ENCODE peak calls at places on chromosomes 5 and 9, in six cellular contexts. W is psoas muscle, A is HepG2, R is PC-3, I is heart left ventricle, N is neural progenitor cell. O is an unnamed sample.

GRCh38 chr5:157865844-157866243 is 6.9 kb upstream of the CLINT1 start:
- DNase-seq in W (no peak), I (no peak), A (peak; percentile 27), N (no peak), R (peak; percentile 90), O (no peak)

GRCh38 chr9:90641090-90641489 is 1.5 kb downstream of the DIRAS2 start:
- DNase-seq in N (no peak), A (no peak), I (no peak), W (no peak), R (no peak), O (no peak)

GRCh38 chr5:16809816-16810502 is 126.1 kb downstream of the MYO10 start:
- DNase-seq in I (peak; percentile 37), A (peak; percentile 7), W (no peak), R (no peak), N (peak; percentile 43), O (peak; percentile 27)

GRCh38 chr9:137456061-137456863 is 2.9 kb downstream of the NSMF start:
- DNase-seq in N (no peak), W (peak; percentile 11), A (no peak), I (no peak), R (no peak), O (no peak)

GRCh38 chr5:161403996-161404395 is 142.5 kb downstream of the GABRB2 start:
- DNase-seq in W (no peak), I (no peak), N (no peak), R (no peak), A (no peak), O (no peak)

GRCh38 chr5:40165789-40166728 is 513.7 kb upstream of the PTGER4 start:
- DNase-seq in R (peak; percentile 55), I (no peak), N (peak; percentile 3), W (no peak), A (no peak), O (peak; percentile 17)

GRCh38 chr9:79195904-79196303 is 375.9 kb upstream of the TLE4 start:
- DNase-seq in R (no peak), W (no peak), N (no peak), I (no peak), A (no peak), O (no peak)

GRCh38 chr5:56123531-56124243 is 109.4 kb downstream of the ANKRD55 start:
- DNase-seq in A (peak; percentile 99), I (peak; percentile 70), W (peak; percentile 46), R (peak; percentile 87), N (peak; percentile 69), O (peak; percentile 9)

GRCh38 chr9:105637787-105638395 is 24.4 kb upstream of the TAL2 start:
- DNase-seq in A (no peak), I (no peak), N (no peak), W (no peak), R (no peak), O (peak; percentile 3)

GRCh38 chr9:80707120-80707519 is 982.2 kb downstream of the TLE1 start:
- DNase-seq in N (no peak), A (no peak), W (no peak), I (no peak), R (peak; percentile 63), O (no peak)

GRCh38 chr9:34579097-34579818 is 10.3 kb downstream of the CNTFR start:
- DNase-seq in I (peak; percentile 53), R (no peak), A (no peak), N (peak; percentile 87), W (no peak), O (no peak)

GRCh38 chr5:4700886-4701285 is 439.2 kb upstream of the ADAMTS16 start:
- DNase-seq in I (no peak), R (no peak), A (no peak), N (no peak), W (no peak), O (no peak)

GRCh38 chr5:80360914-80361444 is 41.2 kb downstream of the SPZ1 start:
- DNase-seq in W (no peak), N (no peak), I (no peak), R (no peak), A (no peak), O (no peak)

GRCh38 chr5:39015743-39016586 is 58.2 kb downstream of the RICTOR start:
- DNase-seq in I (no peak), W (no peak), R (peak; percentile 85), N (no peak), A (peak; percentile 14), O (peak; percentile 46)

GRCh38 chr9:68597362-68597997 is 56.8 kb upstream of the TMEM252 start:
- DNase-seq in N (no peak), R (no peak), I (no peak), W (no peak), A (no peak), O (no peak)

GRCh38 chr5:72845889-72846288 is 29.4 kb downstream of the TNPO1 start:
- DNase-seq in N (no peak), I (no peak), R (no peak), W (no peak), A (no peak), O (no peak)

GRCh38 chr9:7561527-7561926 is 238.1 kb downstream of the DMAC1 start:
- DNase-seq in N (no peak), I (no peak), A (no peak), W (no peak), R (no peak), O (no peak)

DNA sequence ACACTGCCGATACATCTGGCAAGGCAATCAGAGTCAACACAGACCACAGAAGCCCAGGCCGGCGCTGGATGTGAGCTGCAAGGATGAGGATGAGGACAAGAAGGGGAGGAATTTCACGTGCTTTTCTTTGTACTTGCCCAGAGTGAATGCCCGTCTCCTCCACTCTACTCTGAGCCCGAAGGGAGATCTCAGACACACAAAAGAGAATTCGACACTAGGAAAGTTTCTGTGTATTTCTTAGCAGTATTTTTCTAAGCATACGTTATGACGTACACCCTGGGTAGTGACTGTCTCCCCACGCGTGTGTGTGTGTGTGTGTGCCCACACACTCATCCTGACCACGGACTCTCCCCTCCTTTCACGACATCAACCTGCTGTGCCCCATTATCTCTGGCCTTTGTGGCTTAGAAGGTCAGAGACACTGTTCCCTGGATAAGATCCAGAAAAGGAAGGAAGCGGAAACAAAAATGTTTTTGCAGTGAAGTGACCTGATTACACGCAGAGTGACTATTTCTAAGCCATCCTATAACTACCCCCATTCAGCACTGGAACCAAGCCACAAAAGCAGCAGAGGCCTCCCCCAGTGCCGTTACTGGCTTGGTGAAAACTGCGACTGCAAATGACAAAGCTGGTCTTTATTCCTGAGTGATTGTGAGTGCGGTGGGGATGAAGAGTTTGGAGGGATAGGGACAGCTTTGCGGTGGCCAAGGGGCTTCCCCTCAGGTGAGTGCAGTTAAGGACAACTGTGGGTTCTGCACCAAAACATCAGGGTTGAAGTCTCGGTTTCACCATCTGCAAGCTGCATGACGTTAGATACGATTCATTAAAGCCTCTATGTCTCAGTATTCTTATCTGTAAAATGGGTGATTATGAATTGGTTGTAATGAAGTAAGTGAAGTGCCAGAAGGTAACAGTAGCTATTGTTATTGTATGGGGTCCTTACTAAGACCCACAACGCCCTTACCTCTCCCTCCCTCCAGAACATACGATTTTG is 227.1 kb upstream of the DAPK1 start:
- DNase-seq in I (peak; percentile 63), N (peak; percentile 63), W (peak; percentile 35), A (no peak), R (no peak), O (peak; percentile 42)
- H3K4me1 ChIP-seq in I (peaks cover 26% of the 10 kb centered on the region), N (peaks cover 16% of the 10 kb centered on the region), W (no peaks in the 10 kb centered on the region), A (no peaks in the 10 kb centered on the region), R (no peaks in the 10 kb centered on the region), O (no peaks in the 10 kb centered on the region)

GRCh38 chr5:126610616-126611015 is 9.9 kb downstream of the PHAX start:
- DNase-seq in W (no peak), A (no peak), N (no peak), I (no peak), R (no peak), O (no peak)

GRCh38 chr5:126610163-126610562 is 9.4 kb downstream of the PHAX start:
- DNase-seq in R (no peak), W (no peak), N (no peak), A (no peak), I (no peak), O (no peak)

GRCh38 chr5:126619781-126620180 is 19.0 kb downstream of the PHAX start:
- DNase-seq in I (no peak), A (no peak), N (no peak), R (no peak), W (no peak), O (no peak)

GRCh38 chr5:126615286-126615685 is 14.5 kb downstream of the PHAX start:
- DNase-seq in R (no peak), N (no peak), A (no peak), I (no peak), W (no peak), O (no peak)

DNA sequence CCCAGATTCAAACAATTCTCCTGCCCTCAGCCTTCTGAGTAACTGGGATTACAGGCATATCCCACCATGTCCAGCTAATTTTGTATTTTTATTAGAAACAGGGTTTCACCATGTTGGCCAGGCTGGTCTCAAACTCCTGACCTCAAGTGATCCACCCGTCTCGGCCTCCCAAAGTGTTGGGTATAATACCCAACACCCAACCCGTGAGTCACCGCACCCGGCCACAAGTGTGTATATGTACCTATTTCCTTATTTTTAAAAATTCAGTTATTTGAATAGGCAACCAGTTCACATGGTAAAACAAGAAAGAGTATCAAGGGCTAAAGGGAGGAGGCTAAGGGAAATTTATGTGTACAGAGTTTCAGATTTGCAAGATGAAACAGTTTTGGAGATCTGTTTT is 13.4 kb downstream of the PHAX start:
- DNase-seq in N (no peak), R (no peak), I (no peak), W (no peak), A (no peak), O (no peak)
- H3K36me3 ChIP-seq in N (no peaks in the 10 kb centered on the region), R (peaks cover 8% of the 10 kb centered on the region), I (no peaks in the 10 kb centered on the region), W (no peaks in the 10 kb centered on the region), A (peaks cover 60% of the 10 kb centered on the region), O (peaks cover 8% of the 10 kb centered on the region)

DNA sequence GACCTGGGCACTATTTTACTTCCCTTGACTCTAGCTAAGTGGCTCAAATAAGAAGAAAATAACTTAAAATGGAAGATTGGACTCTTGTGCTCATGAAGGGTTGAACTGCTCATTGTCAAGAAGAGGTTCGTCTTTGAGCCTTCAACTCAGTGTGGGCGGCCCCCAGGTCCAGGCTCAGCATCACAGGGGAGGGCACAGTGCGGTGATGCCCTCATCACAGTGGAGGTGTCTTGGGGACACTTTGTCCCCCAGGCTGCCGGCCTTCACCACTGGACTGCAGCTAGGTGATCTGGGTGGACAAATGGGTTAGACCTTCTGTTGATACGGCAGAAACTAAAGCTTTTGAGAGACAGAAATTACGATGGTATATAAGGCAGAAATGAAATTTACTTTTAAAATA is 155.6 kb downstream of the TENT4A start:
- DNase-seq in R (no peak), A (no peak), W (no peak), N (no peak), I (no peak), O (no peak)
- H3K27ac ChIP-seq in R (no peak overlapping the region), A (no peak overlapping the region), W (peak overlapping the region; percentile 74), N (no peak overlapping the region), I (no peak overlapping the region), O (no peak overlapping the region)

DNA sequence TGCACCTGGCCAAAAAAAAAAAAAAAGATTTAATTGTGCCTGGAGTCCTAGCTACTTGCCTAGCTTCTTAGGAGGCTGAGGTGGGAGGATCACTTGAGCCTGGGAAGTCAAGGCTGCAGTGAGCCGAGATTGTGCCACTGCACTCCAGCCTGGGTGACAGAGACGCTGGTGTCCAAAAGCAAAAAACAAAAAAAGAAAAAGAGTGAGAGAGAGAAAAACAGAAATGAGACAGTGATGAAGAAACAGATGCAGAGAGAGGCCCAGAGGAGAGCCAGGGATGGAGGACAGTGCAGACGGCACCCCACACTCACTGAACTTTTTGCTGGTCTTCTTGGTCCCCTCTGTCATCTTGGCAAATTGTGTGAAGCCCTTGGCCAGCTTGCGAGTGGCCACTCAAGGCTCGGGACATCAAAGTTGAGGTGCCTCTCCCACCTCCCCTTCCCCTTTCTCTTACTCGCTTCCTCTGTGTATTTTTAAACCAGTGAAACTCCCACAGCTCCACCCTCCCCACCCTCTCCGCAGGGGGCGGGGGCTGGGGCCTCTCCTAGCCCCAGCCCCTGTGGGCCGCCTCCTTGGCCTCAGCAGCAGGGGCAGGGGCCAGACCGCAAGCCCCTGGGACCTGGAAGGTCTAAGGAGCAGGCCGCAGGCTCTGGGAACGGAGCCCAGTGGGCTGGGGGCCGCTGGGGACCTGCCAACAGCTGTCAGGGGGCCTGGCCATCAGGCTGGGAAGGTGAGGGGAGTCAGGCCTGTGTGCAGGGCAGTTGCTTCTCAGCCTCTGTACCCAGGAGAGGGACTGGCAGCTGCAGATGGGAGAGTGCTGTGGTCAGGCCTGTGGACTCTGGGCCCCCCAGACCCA is at the start of gene SH2D3C:
- DNase-seq in A (no peak), N (no peak), I (peak; percentile 76), R (no peak), W (no peak), O (no peak)
- H3K4me1 ChIP-seq in A (peaks cover 24% of the 10 kb centered on the region), N (peaks cover 12% of the 10 kb centered on the region), I (peaks cover 34% of the 10 kb centered on the region), R (no peaks in the 10 kb centered on the region), W (peaks cover 2% of the 10 kb centered on the region), O (no peaks in the 10 kb centered on the region)